ENCODE peak calls at places on chromosomes 16 and 17, in eight cellular contexts. One of them, this sample, is unnamed.

GRCh38 chr16:85847681-85848601 is 48.4 kb downstream of the COX4I1 start:
- DNase-seq in upper lobe of right lung: no peak
- DNase-seq in small intestine: peak; percentile 52
- DNase-seq in stomach: no peak
- DNase-seq in A549: no peak
- DNase-seq in body of pancreas: no peak
- DNase-seq in WERI-Rb-1: no peak
- DNase-seq in left lung: no peak
- DNase-seq in this sample: no peak

GRCh38 chr17:62869885-62870580 is 61.9 kb upstream of the MARCHF10 start:
- DNase-seq in upper lobe of right lung: no peak
- DNase-seq in small intestine: no peak
- DNase-seq in stomach: no peak
- DNase-seq in A549: peak; percentile 36
- DNase-seq in body of pancreas: no peak
- DNase-seq in WERI-Rb-1: no peak
- DNase-seq in left lung: no peak
- DNase-seq in this sample: peak; percentile 55

GRCh38 chr17:74042744-74043486 is 160.6 kb upstream of the RPL38 start:
- DNase-seq in upper lobe of right lung: no peak
- DNase-seq in small intestine: no peak
- DNase-seq in stomach: no peak
- DNase-seq in A549: peak; percentile 85
- DNase-seq in body of pancreas: peak; percentile 5
- DNase-seq in WERI-Rb-1: peak; percentile 38
- DNase-seq in left lung: no peak
- DNase-seq in this sample: peak; percentile 85

GRCh38 chr17:41549596-41550039 is 21.5 kb upstream of the KRT19 start:
- DNase-seq in upper lobe of right lung: no peak
- DNase-seq in small intestine: peak; percentile 91
- DNase-seq in stomach: no peak
- DNase-seq in A549: no peak
- DNase-seq in body of pancreas: no peak
- DNase-seq in WERI-Rb-1: no peak
- DNase-seq in left lung: no peak
- DNase-seq in this sample: no peak

GRCh38 chr17:58156839-58157803 is 8.9 kb downstream of the OR4D1 start:
- DNase-seq in upper lobe of right lung: peak; percentile 66
- DNase-seq in small intestine: no peak
- DNase-seq in stomach: no peak
- DNase-seq in A549: peak; percentile 50
- DNase-seq in body of pancreas: peak; percentile 3
- DNase-seq in WERI-Rb-1: peak; percentile 44
- DNase-seq in left lung: peak; percentile 79
- DNase-seq in this sample: peak; percentile 9

GRCh38 chr17:80365001-80365965 is 49.7 kb upstream of the ENDOV start:
- DNase-seq in upper lobe of right lung: no peak
- DNase-seq in small intestine: no peak
- DNase-seq in stomach: no peak
- DNase-seq in A549: no peak
- DNase-seq in body of pancreas: no peak
- DNase-seq in WERI-Rb-1: no peak
- DNase-seq in left lung: no peak
- DNase-seq in this sample: no peak

GRCh38 chr17:66602659-66603363 is 232.1 kb upstream of the CACNG5 start:
- DNase-seq in upper lobe of right lung: no peak
- DNase-seq in small intestine: no peak
- DNase-seq in stomach: no peak
- DNase-seq in A549: no peak
- DNase-seq in body of pancreas: no peak
- DNase-seq in WERI-Rb-1: no peak
- DNase-seq in left lung: no peak
- DNase-seq in this sample: peak; percentile 90

GRCh38 chr17:40482722-40483121 is 18.7 kb downstream of the TNS4 start:
- DNase-seq in upper lobe of right lung: no peak
- DNase-seq in small intestine: no peak
- DNase-seq in stomach: no peak
- DNase-seq in A549: peak; percentile 86
- DNase-seq in body of pancreas: no peak
- DNase-seq in WERI-Rb-1: no peak
- DNase-seq in left lung: no peak
- DNase-seq in this sample: no peak

GRCh38 chr17:40975516-40975915 is 8.6 kb downstream of the KRT40 start:
- DNase-seq in upper lobe of right lung: no peak
- DNase-seq in small intestine: no peak
- DNase-seq in stomach: no peak
- DNase-seq in A549: no peak
- DNase-seq in body of pancreas: no peak
- DNase-seq in WERI-Rb-1: no peak
- DNase-seq in left lung: no peak
- DNase-seq in this sample: no peak

GRCh38 chr16:48347980-48348379 is 37.2 kb downstream of the SIAH1 start:
- DNase-seq in upper lobe of right lung: no peak
- DNase-seq in small intestine: no peak
- DNase-seq in stomach: no peak
- DNase-seq in A549: no peak
- DNase-seq in body of pancreas: no peak
- DNase-seq in WERI-Rb-1: peak; percentile 14
- DNase-seq in left lung: no peak
- DNase-seq in this sample: no peak

GRCh38 chr17:13230350-13230900 is 212.6 kb upstream of the ELAC2 start:
- DNase-seq in upper lobe of right lung: no peak
- DNase-seq in small intestine: no peak
- DNase-seq in stomach: no peak
- DNase-seq in A549: no peak
- DNase-seq in body of pancreas: no peak
- DNase-seq in WERI-Rb-1: no peak
- DNase-seq in left lung: no peak
- DNase-seq in this sample: no peak

GRCh38 chr17:4152471-4152870 is 9.5 kb downstream of the CYB5D2 start:
- DNase-seq in upper lobe of right lung: no peak
- DNase-seq in small intestine: no peak
- DNase-seq in stomach: no peak
- DNase-seq in A549: no peak
- DNase-seq in body of pancreas: no peak
- DNase-seq in WERI-Rb-1: no peak
- DNase-seq in left lung: no peak
- DNase-seq in this sample: peak; percentile 72

GRCh38 chr17:28665994-28666393 is 4.0 kb downstream of the SUPT6H start:
- DNase-seq in upper lobe of right lung: no peak
- DNase-seq in small intestine: no peak
- DNase-seq in stomach: no peak
- DNase-seq in A549: no peak
- DNase-seq in body of pancreas: no peak
- DNase-seq in WERI-Rb-1: no peak
- DNase-seq in left lung: no peak
- DNase-seq in this sample: no peak

GRCh38 chr17:39054111-39054645 is 87.0 kb upstream of the FBXO47 start:
- DNase-seq in upper lobe of right lung: no peak
- DNase-seq in small intestine: peak; percentile 75
- DNase-seq in stomach: peak; percentile 54
- DNase-seq in A549: no peak
- DNase-seq in body of pancreas: no peak
- DNase-seq in WERI-Rb-1: no peak
- DNase-seq in left lung: no peak
- DNase-seq in this sample: no peak

GRCh38 chr17:65389956-65390355 is 171.5 kb downstream of the AXIN2 start:
- DNase-seq in upper lobe of right lung: no peak
- DNase-seq in small intestine: no peak
- DNase-seq in stomach: no peak
- DNase-seq in A549: no peak
- DNase-seq in body of pancreas: no peak
- DNase-seq in WERI-Rb-1: no peak
- DNase-seq in left lung: no peak
- DNase-seq in this sample: peak; percentile 33

GRCh38 chr17:55285340-55286301 is 20.9 kb downstream of the HLF start:
- DNase-seq in upper lobe of right lung: peak; percentile 86
- DNase-seq in small intestine: peak; percentile 89
- DNase-seq in stomach: peak; percentile 90
- DNase-seq in A549: peak; percentile 46
- DNase-seq in body of pancreas: peak; percentile 86
- DNase-seq in WERI-Rb-1: no peak
- DNase-seq in left lung: no peak
- DNase-seq in this sample: peak; percentile 50

GRCh38 chr16:50781043-50781442 is 39.2 kb downstream of the CYLD start:
- DNase-seq in upper lobe of right lung: no peak
- DNase-seq in small intestine: no peak
- DNase-seq in stomach: no peak
- DNase-seq in A549: peak; percentile 17
- DNase-seq in body of pancreas: no peak
- DNase-seq in WERI-Rb-1: no peak
- DNase-seq in left lung: no peak
- DNase-seq in this sample: no peak

DNA sequence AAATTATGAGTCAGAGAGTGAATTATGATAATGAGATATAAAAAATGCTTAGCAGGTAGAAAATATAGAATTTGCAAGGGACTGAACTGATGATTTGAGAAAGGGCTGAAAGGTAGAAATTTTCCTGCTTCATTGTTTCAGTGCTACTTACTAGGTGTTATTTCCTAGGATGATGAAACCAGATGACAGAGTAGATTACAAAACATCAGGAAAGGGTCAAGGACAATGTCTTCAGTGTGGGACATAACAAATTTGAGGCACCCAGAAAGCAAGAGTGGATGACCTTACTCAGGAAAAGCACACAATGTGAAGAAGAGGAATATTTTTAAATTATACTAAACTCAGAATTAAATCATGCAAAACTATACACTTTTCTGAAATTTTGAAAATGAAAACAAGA is 102.1 kb downstream of the SHCBP1 start:
- DNase-seq in upper lobe of right lung: no peak
- DNase-seq in small intestine: no peak
- DNase-seq in stomach: no peak
- DNase-seq in A549: no peak
- DNase-seq in body of pancreas: no peak
- DNase-seq in WERI-Rb-1: no peak
- DNase-seq in left lung: no peak
- DNase-seq in this sample: no peak
- H3K9me3 ChIP-seq in upper lobe of right lung: no peaks in the 10 kb centered on the region
- H3K9me3 ChIP-seq in small intestine: no peaks in the 10 kb centered on the region
- H3K9me3 ChIP-seq in stomach: peaks cover 9% of the 10 kb centered on the region
- H3K9me3 ChIP-seq in A549: no peaks in the 10 kb centered on the region
- H3K9me3 ChIP-seq in body of pancreas: no peaks in the 10 kb centered on the region
- H3K9me3 ChIP-seq in WERI-Rb-1: no peaks in the 10 kb centered on the region
- H3K9me3 ChIP-seq in left lung: peaks cover 13% of the 10 kb centered on the region
- H3K9me3 ChIP-seq in this sample: no peaks in the 10 kb centered on the region

DNA sequence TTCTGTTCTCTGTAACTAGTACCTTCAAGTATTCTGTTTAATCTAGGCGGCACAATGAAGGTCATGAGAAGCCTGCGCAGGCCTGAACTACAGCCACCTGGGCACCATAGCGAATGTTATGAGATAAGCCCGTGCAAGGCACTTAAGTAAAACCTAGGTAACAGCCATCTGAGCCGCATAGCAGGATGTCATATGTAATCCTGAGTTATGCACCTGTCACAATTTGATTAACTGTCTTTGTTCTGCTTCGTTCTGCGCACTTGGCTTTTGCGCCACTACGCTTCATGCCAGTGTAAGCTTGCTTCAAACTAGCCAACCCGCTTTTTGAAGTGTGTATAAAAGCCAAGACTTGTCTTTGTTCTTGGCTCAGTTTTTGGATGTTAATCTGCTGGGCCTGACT is 449.8 kb downstream of the KCNJ18 start:
- DNase-seq in upper lobe of right lung: no peak
- DNase-seq in small intestine: no peak
- DNase-seq in stomach: no peak
- DNase-seq in A549: no peak
- DNase-seq in body of pancreas: no peak
- DNase-seq in WERI-Rb-1: no peak
- DNase-seq in left lung: no peak
- DNase-seq in this sample: no peak
- H3K9me3 ChIP-seq in upper lobe of right lung: no peaks in the 10 kb centered on the region
- H3K9me3 ChIP-seq in small intestine: no peaks in the 10 kb centered on the region
- H3K9me3 ChIP-seq in stomach: no peaks in the 10 kb centered on the region
- H3K9me3 ChIP-seq in A549: no peaks in the 10 kb centered on the region
- H3K9me3 ChIP-seq in body of pancreas: no peaks in the 10 kb centered on the region
- H3K9me3 ChIP-seq in WERI-Rb-1: no peaks in the 10 kb centered on the region
- H3K9me3 ChIP-seq in left lung: peaks cover 12% of the 10 kb centered on the region
- H3K9me3 ChIP-seq in this sample: no peaks in the 10 kb centered on the region

GRCh38 chr16:35180970-35181369 is 1721.6 kb downstream of the TP53TG3F start:
- DNase-seq in upper lobe of right lung: no peak
- DNase-seq in small intestine: no peak
- DNase-seq in stomach: no peak
- DNase-seq in A549: no peak
- DNase-seq in body of pancreas: no peak
- DNase-seq in WERI-Rb-1: no peak
- DNase-seq in left lung: no peak
- DNase-seq in this sample: no peak

GRCh38 chr16:35182043-35182677 is 1722.7 kb downstream of the TP53TG3F start:
- DNase-seq in upper lobe of right lung: no peak
- DNase-seq in small intestine: no peak
- DNase-seq in stomach: no peak
- DNase-seq in A549: no peak
- DNase-seq in body of pancreas: no peak
- DNase-seq in WERI-Rb-1: no peak
- DNase-seq in left lung: no peak
- DNase-seq in this sample: no peak

GRCh38 chr16:35184356-35184870 is 1725.0 kb downstream of the TP53TG3F start:
- DNase-seq in upper lobe of right lung: no peak
- DNase-seq in small intestine: no peak
- DNase-seq in stomach: no peak
- DNase-seq in A549: no peak
- DNase-seq in body of pancreas: no peak
- DNase-seq in WERI-Rb-1: no peak
- DNase-seq in left lung: no peak
- DNase-seq in this sample: no peak

GRCh38 chr16:35182943-35183550 is 1723.6 kb downstream of the TP53TG3F start:
- DNase-seq in upper lobe of right lung: no peak
- DNase-seq in small intestine: no peak
- DNase-seq in stomach: no peak
- DNase-seq in A549: no peak
- DNase-seq in body of pancreas: no peak
- DNase-seq in WERI-Rb-1: no peak
- DNase-seq in left lung: no peak
- DNase-seq in this sample: no peak

GRCh38 chr16:35181422-35182030 is 1722.1 kb downstream of the TP53TG3F start:
- DNase-seq in upper lobe of right lung: no peak
- DNase-seq in small intestine: no peak
- DNase-seq in stomach: no peak
- DNase-seq in A549: no peak
- DNase-seq in body of pancreas: no peak
- DNase-seq in WERI-Rb-1: no peak
- DNase-seq in left lung: no peak
- DNase-seq in this sample: no peak
- H3K9me3 ChIP-seq in upper lobe of right lung: no peaks in the 10 kb centered on the region
- H3K9me3 ChIP-seq in small intestine: no peaks in the 10 kb centered on the region
- H3K9me3 ChIP-seq in stomach: peaks cover 52% of the 10 kb centered on the region
- H3K9me3 ChIP-seq in A549: no peaks in the 10 kb centered on the region
- H3K9me3 ChIP-seq in body of pancreas: no peaks in the 10 kb centered on the region
- H3K9me3 ChIP-seq in WERI-Rb-1: no peaks in the 10 kb centered on the region
- H3K9me3 ChIP-seq in left lung: peaks cover 35% of the 10 kb centered on the region
- H3K9me3 ChIP-seq in this sample: no peaks in the 10 kb centered on the region

DNA sequence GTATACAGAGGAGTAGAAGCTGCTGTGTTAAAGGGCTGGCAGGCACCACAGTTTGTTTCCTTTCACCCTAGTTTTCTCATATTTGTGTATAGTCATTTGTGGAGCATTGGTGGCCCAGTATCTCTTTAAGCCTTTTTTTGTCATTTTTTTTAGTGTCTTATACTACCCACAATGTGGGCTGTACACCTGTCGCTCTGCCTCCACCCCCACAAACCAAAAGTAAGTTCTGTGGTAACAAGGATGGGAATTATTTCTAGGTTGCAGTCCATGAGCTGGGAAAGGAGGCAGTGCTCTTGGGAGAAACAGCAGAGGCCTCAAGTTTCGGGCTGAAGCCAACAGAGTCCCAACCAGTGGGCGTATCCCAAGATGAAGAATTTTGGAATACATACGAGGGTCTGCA is 6.2 kb downstream of the ZNF75A start:
- DNase-seq in upper lobe of right lung: no peak
- DNase-seq in small intestine: no peak
- DNase-seq in stomach: no peak
- DNase-seq in A549: no peak
- DNase-seq in body of pancreas: no peak
- DNase-seq in WERI-Rb-1: no peak
- DNase-seq in left lung: no peak
- DNase-seq in this sample: no peak
- H3K9me3 ChIP-seq in upper lobe of right lung: peaks cover 75% of the 10 kb centered on the region
- H3K9me3 ChIP-seq in small intestine: peaks cover 5% of the 10 kb centered on the region
- H3K9me3 ChIP-seq in stomach: peaks cover 100% of the 10 kb centered on the region
- H3K9me3 ChIP-seq in A549: peaks cover 98% of the 10 kb centered on the region
- H3K9me3 ChIP-seq in body of pancreas: no peaks in the 10 kb centered on the region
- H3K9me3 ChIP-seq in WERI-Rb-1: peaks cover 13% of the 10 kb centered on the region
- H3K9me3 ChIP-seq in left lung: peaks cover 100% of the 10 kb centered on the region
- H3K9me3 ChIP-seq in this sample: peaks cover 4% of the 10 kb centered on the region

This sample was measured in fibroblast of lung.